ENCODE peak calls at places on chromosomes 2 and 18, in six cellular contexts. D is A549, A is stomach, K is sigmoid colon, C is transverse colon, Q is tibial nerve. V is an unnamed sample.
A peak's percentile ranks its signal among the peaks of the same experiment; 100 is the strongest.

GRCh38 chr2:9918275-9918674 is 33.2 kb upstream of the GRHL1 start:
- DNase-seq in D (no peak), A (no peak), K (no peak), C (no peak), Q (no peak), V (no peak)

GRCh38 chr2:157592983-157593382 is 35.7 kb downstream of the ACVR1C start:
- DNase-seq in D (no peak), A (no peak), K (no peak), C (no peak), Q (no peak), V (no peak)

GRCh38 chr18:28439870-28440269 is 262.9 kb upstream of the CDH2 start:
- DNase-seq in D (no peak), A (no peak), K (no peak), C (no peak), Q (no peak), V (no peak)

GRCh38 chr2:16338026-16338425 is 327.6 kb downstream of the CYRIA start:
- DNase-seq in D (no peak), A (no peak), K (no peak), C (no peak), Q (no peak), V (no peak)

GRCh38 chr2:167785606-167786005 is 461.8 kb downstream of the STK39 start:
- DNase-seq in D (no peak), A (no peak), K (no peak), C (no peak), Q (no peak), V (no peak)

GRCh38 chr2:169118060-169118459 is 48.7 kb downstream of the DHRS9 start:
- DNase-seq in D (no peak), A (no peak), K (no peak), C (no peak), Q (no peak), V (no peak)

GRCh38 chr2:109270758-109271305 is 141.8 kb downstream of the SH3RF3 start:
- DNase-seq in D (no peak), A (peak; percentile 56), K (no peak), C (peak; percentile 56), Q (no peak), V (no peak)

GRCh38 chr2:186569906-186570305 is 19.9 kb upstream of the ITGAV start:
- DNase-seq in D (no peak), A (no peak), K (no peak), C (no peak), Q (no peak), V (no peak)

GRCh38 chr2:46411245-46411641 is 68.1 kb upstream of the TMEM247 start:
- DNase-seq in D (no peak), A (no peak), K (no peak), C (no peak), Q (no peak), V (no peak)

DNA sequence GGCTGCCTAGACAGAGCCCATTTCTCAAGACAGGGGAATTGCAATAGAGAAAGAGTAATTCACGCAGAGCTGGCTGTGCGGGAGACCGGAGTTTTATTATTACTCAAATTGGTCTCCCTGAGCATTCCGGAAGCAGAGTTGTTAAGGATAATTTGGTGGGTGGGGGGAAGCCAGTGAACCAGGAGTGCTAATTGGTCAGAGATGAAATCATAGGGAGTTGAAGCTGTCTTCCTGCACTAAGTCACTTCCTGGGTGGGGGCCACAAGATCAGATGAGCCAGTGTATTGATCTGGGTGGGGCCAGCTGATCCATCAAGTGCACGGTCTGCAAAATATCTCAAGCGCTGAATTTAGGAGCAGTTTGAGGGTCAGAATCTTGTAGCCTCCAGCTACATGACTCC is 84.8 kb downstream of the RTN4 start:
- DNase-seq in D (no peak), A (no peak), K (no peak), C (no peak), Q (no peak), V (no peak)
- H3K4me3 ChIP-seq in D (no peak overlapping the region), A (no peak overlapping the region), K (no peak overlapping the region), C (no peak overlapping the region), Q (no peak overlapping the region), V (no peak overlapping the region)

GRCh38 chr18:46555724-46556123 is 101.3 kb downstream of the LOXHD1 start:
- DNase-seq in D (peak; percentile 40), A (no peak), K (no peak), C (no peak), Q (no peak), V (no peak)
- TF ChIP-seq CTCF in D (peak; percentile 32), A (no peak), K (no peak), C (no peak), Q (no peak), V (no peak)

GRCh38 chr2:216618785-216619184 is 14.4 kb upstream of the IGFBP2 start:
- DNase-seq in D (no peak), A (no peak), K (no peak), C (no peak), Q (no peak), V (no peak)
- TF ChIP-seq POLR2A in D (no peak), A (no peak), K (no peak), C (no peak), Q (no peak), V (no peak)

DNA sequence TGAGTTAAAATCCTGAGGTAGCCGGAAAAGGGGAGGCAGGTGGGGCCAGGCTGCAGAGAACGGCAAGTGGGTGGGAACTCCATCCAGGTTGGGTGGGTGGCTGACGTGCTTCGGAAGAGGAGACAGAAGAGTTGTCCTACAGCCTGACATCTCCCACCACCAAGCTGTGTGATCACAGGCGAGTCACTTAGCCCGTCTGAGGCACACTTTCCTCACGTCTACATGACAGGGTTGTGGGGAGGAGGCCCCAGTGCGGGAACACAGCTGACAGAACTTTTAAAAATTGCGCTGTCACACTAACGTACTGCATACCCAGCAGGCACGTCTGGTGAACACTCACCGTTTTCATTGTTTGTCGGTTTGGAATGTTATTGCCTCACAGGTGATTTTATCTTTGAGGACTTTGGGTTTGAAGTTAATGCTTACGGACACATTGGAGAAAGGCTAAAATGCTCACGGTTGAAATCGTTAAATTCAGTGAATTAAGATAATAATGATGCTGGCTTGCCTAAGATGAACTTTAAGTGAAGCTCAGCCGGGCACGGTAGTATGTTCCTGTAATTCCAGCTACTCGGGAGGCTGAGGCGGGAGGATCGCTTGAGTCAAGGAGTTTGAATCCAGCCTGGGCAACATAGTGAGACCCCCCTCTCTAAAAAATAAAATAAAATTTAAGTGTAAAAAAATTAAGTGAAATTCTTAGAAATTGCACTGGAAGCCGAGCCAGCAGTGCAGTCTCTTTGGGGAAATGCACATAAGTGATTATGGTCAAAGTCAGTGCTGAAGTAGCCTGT is 8.9 kb downstream of the EMILIN2 start:
- DNase-seq in D (no peak), A (no peak), K (peak; percentile 52), C (no peak), Q (no peak), V (peak; percentile 81)
- H3K4me3 ChIP-seq in D (no peak overlapping the region), A (no peak overlapping the region), K (no peak overlapping the region), C (no peak overlapping the region), Q (no peak overlapping the region), V (no peak overlapping the region)

DNA sequence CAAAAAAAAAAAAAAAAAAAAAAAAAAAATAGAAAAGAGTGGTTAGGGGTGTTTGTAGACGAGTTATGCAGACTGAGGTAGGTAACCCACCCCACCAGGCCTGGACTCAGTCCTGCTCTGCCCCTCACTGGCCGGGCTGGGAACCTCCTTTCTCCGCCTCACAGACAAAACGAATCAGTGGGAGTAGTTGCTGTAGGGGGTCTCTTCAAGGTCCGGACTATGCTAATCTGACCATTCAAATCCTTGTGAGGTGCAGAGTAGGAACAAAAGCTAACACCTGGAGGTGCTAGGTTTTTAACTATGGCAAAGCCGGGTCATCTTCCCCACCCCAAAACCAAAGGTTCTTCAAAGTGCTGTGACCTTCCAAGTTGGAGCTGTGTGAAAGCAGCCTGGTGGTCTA is 223.7 kb downstream of the SLC4A3 start:
- DNase-seq in D (no peak), A (no peak), K (no peak), C (no peak), Q (no peak), V (no peak)
- TF ChIP-seq CTCF in D (no peak), A (no peak), K (no peak), C (no peak), Q (no peak), V (no peak)

GRCh38 chr2:170180031-170180566 is 2.2 kb downstream of the MYO3B start:
- DNase-seq in D (no peak), A (no peak), K (no peak), C (no peak), Q (no peak), V (no peak)
- TF ChIP-seq POLR2A in D (no peak), A (no peak), K (no peak), C (no peak), Q (no peak), V (no peak)

GRCh38 chr18:77062518-77063003 is 70.0 kb downstream of the MBP start:
- DNase-seq in D (no peak), A (peak; percentile 55), K (no peak), C (no peak), Q (no peak), V (peak; percentile 36)
- H3K4me3 ChIP-seq in D (no peak overlapping the region), A (no peak overlapping the region), K (no peak overlapping the region), C (no peak overlapping the region), Q (no peak overlapping the region), V (no peak overlapping the region)

DNA sequence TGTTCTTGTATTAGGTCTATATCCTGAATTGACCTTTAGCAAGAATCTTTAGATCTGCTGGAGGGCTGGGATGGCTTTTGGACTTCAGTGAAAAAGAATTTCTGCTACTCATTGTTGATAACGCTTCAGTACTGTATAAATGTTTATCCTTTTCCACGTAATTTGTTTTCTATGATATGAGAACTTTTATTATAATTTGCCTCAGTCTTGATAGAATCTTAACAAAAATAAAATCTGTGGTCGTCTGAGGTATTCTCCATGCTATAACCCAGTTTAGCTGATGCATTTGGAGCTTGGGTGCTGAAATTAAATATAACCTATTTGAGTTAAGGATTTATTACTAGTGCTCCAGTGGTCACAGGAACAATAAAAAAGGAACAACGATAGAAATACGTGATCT is 71.1 kb downstream of the ACTR3 start:
- DNase-seq in D (no peak), A (no peak), K (no peak), C (no peak), Q (no peak), V (no peak)
- TF ChIP-seq CTCF in D (no peak), A (no peak), K (no peak), C (no peak), Q (no peak), V (no peak)

DNA sequence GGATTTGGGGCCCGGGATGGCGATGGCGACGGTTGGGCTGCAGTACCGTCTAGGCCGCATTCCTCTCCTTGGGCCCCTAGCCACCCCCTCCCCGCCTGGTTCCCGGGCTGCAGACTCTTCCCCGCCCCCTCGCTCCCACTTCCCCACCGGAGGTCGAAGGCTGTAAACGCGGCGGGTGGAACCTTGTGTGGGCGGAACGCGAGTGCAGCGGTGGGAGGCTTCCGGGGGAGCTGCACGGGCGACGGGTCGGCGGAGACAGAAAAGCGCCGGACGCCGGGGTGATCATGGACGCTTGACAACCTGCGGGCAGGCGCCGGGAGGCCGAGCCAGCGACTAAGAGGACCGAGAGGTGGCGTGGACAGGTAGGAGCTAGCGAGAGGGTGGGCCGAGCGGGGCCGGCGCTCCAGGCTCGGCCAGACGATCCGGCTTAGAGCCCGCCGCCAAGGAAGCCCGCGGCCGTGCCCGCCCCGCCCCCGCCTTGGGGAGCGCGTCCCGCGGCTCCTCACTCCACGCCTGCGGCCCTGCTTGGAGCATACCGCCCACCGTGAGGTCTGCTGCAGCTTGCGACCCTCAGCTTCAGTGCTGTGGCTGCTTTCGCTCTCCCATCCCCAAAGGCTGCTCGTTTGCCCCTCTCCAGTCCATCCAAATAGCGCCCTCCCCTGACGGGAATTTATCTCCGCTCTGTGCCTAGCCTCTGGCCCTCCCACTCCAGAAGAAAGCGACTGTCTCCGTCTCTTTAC is at the start of gene COPS7B:
- DNase-seq in D (peak; percentile 66), A (peak; percentile 83), K (peak; percentile 86), C (peak; percentile 79), Q (peak; percentile 56), V (peak; percentile 96)
- TF ChIP-seq POLR2A in D (peak; percentile 37), A (no peak), K (no peak), C (no peak), Q (no peak), V (no peak)